ENCODE peak calls at places on chromosome 18, in six cellular contexts. T is IMR-90, D is mesenchymal stem cell, W is H9, Y is trophoblast cell, G is H1. A is an unnamed sample.

GRCh38 chr18:75135158-75135725 is 73.7 kb downstream of the PTGR3 start:
- DNase-seq in T (no peak), G (peak; percentile 31), W (no peak), Y (no peak), D (no peak), A (no peak)

GRCh38 chr18:23283933-23284430 is 148.7 kb downstream of the CABLES1 start:
- DNase-seq in D (peak; percentile 43), Y (peak; percentile 64), G (peak; percentile 57), W (peak; percentile 89), T (peak; percentile 63), A (no peak)

GRCh38 chr18:74413811-74414210 is 43.3 kb downstream of the DIPK1C start:
- DNase-seq in D (no peak), Y (no peak), T (no peak), W (no peak), G (no peak), A (no peak)

GRCh38 chr18:58064406-58064998 is 20.5 kb downstream of the NEDD4L start:
- DNase-seq in W (no peak), Y (no peak), T (peak; percentile 39), D (no peak), G (no peak), A (no peak)

GRCh38 chr18:48407358-48407757 is 1.8 kb downstream of the ZBTB7C start:
- DNase-seq in G (no peak), Y (no peak), D (no peak), W (no peak), T (no peak), A (no peak)

GRCh38 chr18:78102135-78102534 is 852.5 kb downstream of the GALR1 start:
- DNase-seq in W (no peak), D (no peak), T (no peak), Y (no peak), G (no peak), A (no peak)

GRCh38 chr18:44938396-44939036 is 257.8 kb downstream of the SETBP1 start:
- DNase-seq in W (no peak), Y (no peak), D (no peak), G (no peak), T (no peak), A (no peak)

GRCh38 chr18:6207119-6207518 is 207.6 kb downstream of the L3MBTL4 start:
- DNase-seq in T (peak; percentile 19), D (peak; percentile 3), Y (peak; percentile 69), G (no peak), W (no peak), A (no peak)

GRCh38 chr18:36025025-36025424 is 42.3 kb downstream of the RPRD1A start:
- DNase-seq in W (no peak), Y (no peak), T (peak; percentile 60), D (peak; percentile 62), G (no peak), A (no peak)

GRCh38 chr18:10009321-10010144 is 95.7 kb downstream of the VAPA start:
- DNase-seq in T (no peak), G (no peak), Y (no peak), D (no peak), W (no peak), A (no peak)

GRCh38 chr18:58235001-58235436 is 191.0 kb downstream of the NEDD4L start:
- DNase-seq in T (no peak), Y (peak; percentile 29), D (no peak), G (no peak), W (no peak), A (no peak)

GRCh38 chr18:8288447-8289213 is 320.6 kb upstream of the RAB12 start:
- DNase-seq in G (no peak), T (no peak), D (no peak), W (no peak), Y (no peak), A (no peak)

GRCh38 chr18:55983433-55983832 is 395.4 kb upstream of the TCF4 start:
- DNase-seq in W (no peak), D (no peak), Y (no peak), T (peak; percentile 15), G (no peak), A (no peak)

GRCh38 chr18:55982992-55983391 is 395.0 kb upstream of the TCF4 start:
- DNase-seq in W (peak; percentile 40), Y (no peak), T (peak; percentile 51), G (no peak), D (peak; percentile 16), A (no peak)

GRCh38 chr18:55981712-55982475 is 393.9 kb upstream of the TCF4 start:
- DNase-seq in T (no peak), G (no peak), Y (no peak), W (no peak), D (no peak), A (no peak)
- H3K14ac ChIP-seq in T (no peak overlapping the region), G (no peak overlapping the region), Y (no peak overlapping the region), W (no peak overlapping the region), D (no peak overlapping the region), A (no peak overlapping the region)

GRCh38 chr18:55811964-55812363 is 224.0 kb upstream of the TCF4 start:
- DNase-seq in G (no peak), D (no peak), T (no peak), Y (no peak), W (no peak), A (no peak)
- H3K9ac ChIP-seq in G (no peak overlapping the region), D (no peak overlapping the region), T (no peak overlapping the region), Y (no peak overlapping the region), W (no peak overlapping the region), A (no peak overlapping the region)

GRCh38 chr18:55543130-55543704 is 44.8 kb downstream of the TCF4 start:
- DNase-seq in D (no peak), T (no peak), W (no peak), G (no peak), Y (no peak), A (no peak)
- H3K14ac ChIP-seq in D (no peak overlapping the region), T (no peak overlapping the region), W (no peak overlapping the region), G (no peak overlapping the region), Y (no peak overlapping the region), A (no peak overlapping the region)

GRCh38 chr18:62838475-62839098 is 123.2 kb downstream of the PHLPP1 start:
- DNase-seq in Y (no peak), G (no peak), T (no peak), W (no peak), D (no peak), A (no peak)
- H3K9ac ChIP-seq in Y (no peak overlapping the region), G (peak overlapping the region; percentile 13), T (no peak overlapping the region), W (no peak overlapping the region), D (no peak overlapping the region), A (no peak overlapping the region)

GRCh38 chr18:49495074-49495473 is 8.0 kb upstream of the C18orf32 start:
- DNase-seq in G (no peak), D (no peak), T (no peak), W (peak; percentile 48), Y (no peak), A (no peak)
- H3K14ac ChIP-seq in G (no peak overlapping the region), D (no peak overlapping the region), T (no peak overlapping the region), W (no peak overlapping the region), Y (no peak overlapping the region), A (no peak overlapping the region)

GRCh38 chr18:30971338-30971956 is 71.1 kb downstream of the DSC3 start:
- DNase-seq in T (peak; percentile 11), W (no peak), G (no peak), Y (no peak), D (peak; percentile 39), A (peak; percentile 14)
- H3K9ac ChIP-seq in T (no peak overlapping the region), W (no peak overlapping the region), G (no peak overlapping the region), Y (no peak overlapping the region), D (no peak overlapping the region), A (no peak overlapping the region)

DNA sequence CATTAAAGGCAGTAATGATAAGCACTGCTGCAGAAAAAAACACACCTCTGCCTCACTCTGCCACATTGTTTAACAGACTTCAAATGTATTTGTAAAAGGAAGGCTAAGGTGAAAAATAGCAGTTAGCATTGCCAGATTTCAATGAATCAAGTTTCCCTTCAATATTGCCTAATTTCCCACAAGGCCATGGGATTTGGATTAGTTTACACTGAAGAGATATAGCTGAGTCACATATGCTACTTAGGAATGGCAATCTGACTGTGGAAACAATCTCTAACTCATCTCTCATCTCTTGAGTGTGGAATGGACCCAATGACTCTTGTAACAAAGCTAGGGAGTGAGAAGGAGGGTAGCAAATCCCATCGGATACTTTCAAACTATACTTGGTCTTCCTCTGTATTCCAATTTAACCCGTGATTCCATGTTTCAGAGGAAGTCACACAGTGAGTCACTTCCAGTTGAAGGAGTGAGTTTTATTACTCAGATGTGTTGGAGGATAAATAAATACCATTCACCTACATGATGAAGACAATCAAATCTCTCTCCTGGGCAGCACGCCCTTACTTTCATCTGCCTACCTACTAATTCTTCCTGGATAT is 5.1 kb downstream of the B4GALT6 start:
- DNase-seq in Y (no peak), T (peak; percentile 46), G (no peak), D (peak; percentile 85), W (no peak), A (no peak)
- H3K14ac ChIP-seq in Y (no peak overlapping the region), T (no peak overlapping the region), G (no peak overlapping the region), D (no peak overlapping the region), W (no peak overlapping the region), A (no peak overlapping the region)